ENCODE peak calls at places on chromosomes 11 and 22, in five cellular contexts. R is stomach, M is testis, I is IMR-90, S is uterus. Z is an unnamed sample.

GRCh38 chr11:92714111-92714510 is 255.3 kb upstream of the MTNR1B start:
- DNase-seq in R (no peak), I (no peak), S (no peak), M (no peak), Z (no peak)

GRCh38 chr22:17802411-17802810 is 28.1 kb upstream of the BID start:
- DNase-seq in I (no peak), M (no peak), S (no peak), R (no peak), Z (no peak)

GRCh38 chr11:126716456-126717083 is 284.0 kb downstream of the KIRREL3 start:
- DNase-seq in S (no peak), I (peak), M (peak), R (peak), Z (peak)

GRCh38 chr22:44623771-44624510 is 78.1 kb upstream of the PRR5 start:
- DNase-seq in S (no peak), R (no peak), I (peak), M (peak), Z (no peak)

GRCh38 chr22:50357756-50358155 is 14.6 kb downstream of the PPP6R2 start:
- DNase-seq in I (no peak), M (no peak), R (no peak), S (no peak), Z (no peak)

GRCh38 chr11:75338516-75339218 is 12.8 kb downstream of the ARRB1 start:
- DNase-seq in R (no peak), S (no peak), M (no peak), I (peak), Z (peak)

GRCh38 chr11:111719379-111719778 is 46.8 kb downstream of the PPP2R1B start:
- DNase-seq in I (peak), S (no peak), M (no peak), R (no peak), Z (no peak)

GRCh38 chr11:7656704-7657103 is 16.6 kb downstream of the CYB5R2 start:
- DNase-seq in R (no peak), I (no peak), M (no peak), S (no peak), Z (no peak)

GRCh38 chr22:37959231-37959825 is 5.8 kb downstream of the POLR2F start:
- DNase-seq in I (no peak), S (no peak), M (no peak), R (no peak), Z (no peak)

GRCh38 chr11:67627394-67627787 is 2.3 kb downstream of the NUDT8 start:
- DNase-seq in I (no peak), M (no peak), R (no peak), S (no peak), Z (no peak)

GRCh38 chr11:9461068-9461759 is 402 bp downstream of the ZNF143 start:
- DNase-seq in M (peak), S (peak), I (peak), R (peak), Z (peak)
- TF ChIP-seq POLR2A in M (no peak), S (peak), I (peak), R (no peak), Z (peak)

DNA sequence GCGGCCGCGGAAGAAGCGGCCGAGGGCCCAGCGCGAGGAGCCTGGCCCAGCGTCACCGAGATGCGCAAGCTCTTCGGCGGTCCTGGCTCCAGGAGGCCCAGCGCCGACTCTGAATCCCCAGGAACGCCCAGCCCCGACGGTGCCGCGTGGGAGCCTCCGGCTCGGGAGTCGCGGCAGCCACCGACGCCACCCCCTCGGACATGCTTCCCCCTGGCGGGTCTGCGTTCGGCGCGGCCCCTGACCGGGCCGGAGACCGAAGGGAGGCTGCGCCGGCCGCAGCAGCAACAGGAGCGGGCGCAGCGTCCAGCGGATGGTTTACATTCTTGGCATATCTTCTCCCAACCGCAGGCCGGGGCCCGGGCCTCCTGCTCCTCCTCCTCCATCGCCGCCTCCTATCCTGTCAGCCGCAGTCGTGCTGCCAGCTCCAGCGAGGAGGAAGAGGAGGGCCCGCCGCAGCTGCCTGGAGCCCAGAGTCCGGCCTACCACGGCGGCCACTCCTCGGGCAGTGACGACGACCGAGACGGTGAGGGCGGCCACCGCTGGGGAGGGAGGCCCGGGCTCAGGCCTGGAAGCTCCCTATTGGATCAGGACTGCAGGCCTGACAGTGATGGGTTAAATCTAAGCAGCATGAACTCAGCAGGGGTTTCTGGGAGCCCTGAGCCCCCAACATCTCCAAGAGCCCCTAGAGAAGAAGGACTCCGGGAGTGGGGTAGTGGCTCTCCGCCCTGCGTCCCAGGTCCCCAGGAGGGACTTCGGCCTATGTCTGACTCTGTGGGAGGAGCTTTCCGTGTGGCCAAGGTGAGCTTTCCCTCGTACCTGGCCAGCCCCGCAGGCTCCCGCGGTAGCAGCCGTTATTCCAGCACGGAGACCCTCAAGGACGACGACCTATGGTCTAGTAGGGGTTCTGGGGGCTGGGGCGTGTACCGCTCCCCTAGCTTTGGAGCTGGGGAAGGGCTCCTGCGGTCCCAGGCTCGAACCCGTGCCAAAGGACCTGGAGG is 1.2 kb downstream of the ARHGEF17 start:
- DNase-seq in S (peak), M (peak), I (peak), R (peak), Z (no peak)
- TF ChIP-seq POLR2A in S (peak), M (no peak), I (peak), R (peak), Z (no peak)

DNA sequence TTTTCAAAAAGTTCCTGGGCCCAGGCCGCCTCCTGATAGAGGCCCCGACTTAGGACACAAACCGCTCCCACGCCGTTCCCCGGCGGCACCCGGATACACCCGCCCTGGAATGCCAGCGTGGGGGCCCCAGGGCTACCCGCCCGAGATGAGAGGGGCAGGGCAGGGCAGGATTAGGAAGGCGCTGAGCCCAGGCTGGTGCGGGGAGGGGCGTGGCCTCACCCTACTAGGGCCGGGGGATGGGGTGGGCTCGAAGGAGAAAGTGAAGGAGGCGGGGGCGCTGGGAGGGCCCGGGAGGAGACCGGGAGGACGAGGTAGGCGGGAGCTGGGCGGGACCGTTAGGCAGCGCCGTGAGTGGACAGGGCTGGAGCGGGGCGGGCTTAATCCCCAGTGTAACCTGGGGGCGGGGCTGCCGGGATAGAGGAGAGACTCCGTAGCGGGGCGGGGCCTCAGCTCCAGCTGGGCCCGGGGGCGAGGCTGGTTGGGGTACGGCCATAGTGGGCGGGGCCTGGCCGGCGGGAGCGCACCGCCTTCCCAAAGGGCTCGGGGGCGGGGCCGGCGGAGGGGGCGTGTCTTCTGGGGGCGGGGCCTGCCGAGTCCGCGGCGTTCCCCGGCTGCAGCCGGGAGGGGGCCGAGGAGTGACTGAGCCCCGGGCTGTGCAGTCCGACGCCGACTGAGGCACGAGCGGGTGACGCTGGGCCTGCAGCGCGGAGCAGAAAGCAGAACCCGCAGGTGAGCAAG is at the start of gene CD82:
- DNase-seq in M (peak), I (peak), R (peak), S (peak), Z (peak)
- TF ChIP-seq POLR2A in M (no peak), I (peak), R (peak), S (peak), Z (no peak)

GRCh38 chr11:31509412-31510345 is at the start of the genes ELP4 and IMMP1L:
- DNase-seq in S (peak), I (peak), R (peak), M (peak), Z (peak)
- TF ChIP-seq POLR2A in S (peak), I (peak), R (peak), M (peak), Z (peak)